ENCODE peak calls at places on chromosomes 1 and 21, in seven cellular contexts. One of them, this sample, is unnamed.

GRCh38 chr1:94401206-94401605 is 17.0 kb upstream of the ABCD3 start:
- DNase-seq in fibroblast of lung: no peak
- DNase-seq in psoas muscle: no peak
- DNase-seq in hypothalamus: no peak
- DNase-seq in kidney tubule cell: no peak
- DNase-seq in upper lobe of right lung: no peak
- DNase-seq in NCI-H1436: no peak
- DNase-seq in this sample: no peak

GRCh38 chr1:215767761-215768160 is 200.7 kb downstream of the KCTD3 start:
- DNase-seq in fibroblast of lung: no peak
- DNase-seq in psoas muscle: no peak
- DNase-seq in hypothalamus: no peak
- DNase-seq in kidney tubule cell: no peak
- DNase-seq in upper lobe of right lung: no peak
- DNase-seq in NCI-H1436: no peak
- DNase-seq in this sample: no peak

GRCh38 chr1:111369177-111369576 is 58.4 kb downstream of the OVGP1 start:
- DNase-seq in fibroblast of lung: no peak
- DNase-seq in psoas muscle: no peak
- DNase-seq in hypothalamus: no peak
- DNase-seq in kidney tubule cell: no peak
- DNase-seq in upper lobe of right lung: no peak
- DNase-seq in NCI-H1436: no peak
- DNase-seq in this sample: no peak

GRCh38 chr1:92374211-92374610 is 75.4 kb downstream of the RPAP2 start:
- DNase-seq in fibroblast of lung: no peak
- DNase-seq in psoas muscle: no peak
- DNase-seq in hypothalamus: no peak
- DNase-seq in kidney tubule cell: no peak
- DNase-seq in upper lobe of right lung: no peak
- DNase-seq in NCI-H1436: no peak
- DNase-seq in this sample: no peak

GRCh38 chr21:36159356-36159921 is 2.8 kb downstream of the DOP1B start:
- DNase-seq in fibroblast of lung: no peak
- DNase-seq in psoas muscle: no peak
- DNase-seq in hypothalamus: no peak
- DNase-seq in kidney tubule cell: no peak
- DNase-seq in upper lobe of right lung: no peak
- DNase-seq in NCI-H1436: no peak
- DNase-seq in this sample: no peak

GRCh38 chr21:17793675-17794123 is 25.5 kb downstream of the C21orf91 start:
- DNase-seq in fibroblast of lung: peak
- DNase-seq in psoas muscle: no peak
- DNase-seq in hypothalamus: no peak
- DNase-seq in kidney tubule cell: peak
- DNase-seq in upper lobe of right lung: no peak
- DNase-seq in NCI-H1436: no peak
- DNase-seq in this sample: no peak

GRCh38 chr1:232473319-232473718 is 156.6 kb downstream of the SIPA1L2 start:
- DNase-seq in fibroblast of lung: peak
- DNase-seq in psoas muscle: no peak
- DNase-seq in hypothalamus: no peak
- DNase-seq in kidney tubule cell: peak
- DNase-seq in upper lobe of right lung: no peak
- DNase-seq in NCI-H1436: no peak
- DNase-seq in this sample: no peak

GRCh38 chr1:156461781-156462647 is 38.6 kb downstream of the MEF2D start:
- DNase-seq in fibroblast of lung: no peak
- DNase-seq in psoas muscle: no peak
- DNase-seq in hypothalamus: no peak
- DNase-seq in kidney tubule cell: peak
- DNase-seq in upper lobe of right lung: no peak
- DNase-seq in NCI-H1436: no peak
- DNase-seq in this sample: no peak

GRCh38 chr1:59967141-59967697 is 40.6 kb upstream of the CYP2J2 start:
- DNase-seq in fibroblast of lung: peak
- DNase-seq in psoas muscle: no peak
- DNase-seq in hypothalamus: no peak
- DNase-seq in kidney tubule cell: peak
- DNase-seq in upper lobe of right lung: no peak
- DNase-seq in NCI-H1436: no peak
- DNase-seq in this sample: no peak

GRCh38 chr1:93681095-93681548 is 515 bp downstream of the BCAR3 start:
- DNase-seq in fibroblast of lung: peak
- DNase-seq in psoas muscle: no peak
- DNase-seq in hypothalamus: no peak
- DNase-seq in kidney tubule cell: no peak
- DNase-seq in upper lobe of right lung: peak
- DNase-seq in NCI-H1436: no peak
- DNase-seq in this sample: no peak

GRCh38 chr1:15678578-15678977 is 5.5 kb upstream of the PLEKHM2 start:
- DNase-seq in fibroblast of lung: peak
- DNase-seq in psoas muscle: no peak
- DNase-seq in hypothalamus: no peak
- DNase-seq in kidney tubule cell: peak
- DNase-seq in upper lobe of right lung: peak
- DNase-seq in NCI-H1436: no peak
- DNase-seq in this sample: peak

GRCh38 chr1:4650486-4650885 is 3.9 kb upstream of the AJAP1 start:
- DNase-seq in fibroblast of lung: peak
- DNase-seq in psoas muscle: peak
- DNase-seq in hypothalamus: no peak
- DNase-seq in kidney tubule cell: peak
- DNase-seq in upper lobe of right lung: peak
- DNase-seq in NCI-H1436: no peak
- DNase-seq in this sample: peak

GRCh38 chr1:27523666-27524020 is 33.7 kb upstream of the WASF2 start:
- DNase-seq in fibroblast of lung: no peak
- DNase-seq in psoas muscle: no peak
- DNase-seq in hypothalamus: no peak
- DNase-seq in kidney tubule cell: no peak
- DNase-seq in upper lobe of right lung: no peak
- DNase-seq in NCI-H1436: no peak
- DNase-seq in this sample: no peak

GRCh38 chr1:164726235-164726634 is 167.3 kb downstream of the PBX1 start:
- DNase-seq in fibroblast of lung: peak
- DNase-seq in psoas muscle: no peak
- DNase-seq in hypothalamus: no peak
- DNase-seq in kidney tubule cell: peak
- DNase-seq in upper lobe of right lung: no peak
- DNase-seq in NCI-H1436: no peak
- DNase-seq in this sample: no peak

GRCh38 chr1:56817716-56818463 is 1.3 kb downstream of the FYB2 start:
- DNase-seq in fibroblast of lung: peak
- DNase-seq in psoas muscle: no peak
- DNase-seq in hypothalamus: no peak
- DNase-seq in kidney tubule cell: no peak
- DNase-seq in upper lobe of right lung: no peak
- DNase-seq in NCI-H1436: no peak
- DNase-seq in this sample: no peak

GRCh38 chr1:99527078-99527477 is 118.8 kb upstream of the PALMD start:
- DNase-seq in fibroblast of lung: peak
- DNase-seq in psoas muscle: no peak
- DNase-seq in hypothalamus: no peak
- DNase-seq in kidney tubule cell: no peak
- DNase-seq in upper lobe of right lung: no peak
- DNase-seq in NCI-H1436: no peak
- DNase-seq in this sample: no peak

GRCh38 chr1:152000989-152001630 is 7.5 kb upstream of the S100A10 start:
- DNase-seq in fibroblast of lung: no peak
- DNase-seq in psoas muscle: no peak
- DNase-seq in hypothalamus: no peak
- DNase-seq in kidney tubule cell: no peak
- DNase-seq in upper lobe of right lung: no peak
- DNase-seq in NCI-H1436: no peak
- DNase-seq in this sample: no peak

GRCh38 chr1:14782741-14783591 is 184.5 kb downstream of the KAZN start:
- DNase-seq in fibroblast of lung: no peak
- DNase-seq in psoas muscle: no peak
- DNase-seq in hypothalamus: no peak
- DNase-seq in kidney tubule cell: no peak
- DNase-seq in upper lobe of right lung: no peak
- DNase-seq in NCI-H1436: no peak
- DNase-seq in this sample: no peak

GRCh38 chr1:41954533-41954944 is 35.8 kb upstream of the HIVEP3 start:
- DNase-seq in fibroblast of lung: peak
- DNase-seq in psoas muscle: no peak
- DNase-seq in hypothalamus: no peak
- DNase-seq in kidney tubule cell: peak
- DNase-seq in upper lobe of right lung: no peak
- DNase-seq in NCI-H1436: no peak
- DNase-seq in this sample: peak

GRCh38 chr1:232335751-232336274 is 294.1 kb downstream of the SIPA1L2 start:
- DNase-seq in fibroblast of lung: no peak
- DNase-seq in psoas muscle: no peak
- DNase-seq in hypothalamus: no peak
- DNase-seq in kidney tubule cell: no peak
- DNase-seq in upper lobe of right lung: no peak
- DNase-seq in NCI-H1436: no peak
- DNase-seq in this sample: no peak

GRCh38 chr21:29332461-29333354 is 34.0 kb downstream of the BACH1 start:
- DNase-seq in fibroblast of lung: peak
- DNase-seq in psoas muscle: no peak
- DNase-seq in hypothalamus: no peak
- DNase-seq in kidney tubule cell: peak
- DNase-seq in upper lobe of right lung: no peak
- DNase-seq in NCI-H1436: no peak
- DNase-seq in this sample: no peak

GRCh38 chr21:35559128-35559831 is 501.0 kb downstream of the SETD4 start:
- DNase-seq in fibroblast of lung: peak
- DNase-seq in psoas muscle: no peak
- DNase-seq in hypothalamus: no peak
- DNase-seq in kidney tubule cell: peak
- DNase-seq in upper lobe of right lung: no peak
- DNase-seq in NCI-H1436: no peak
- DNase-seq in this sample: no peak